ENCODE peak calls at places on chromosomes 1 and 21, in five cellular contexts. One of them, this sample, is unnamed.

GRCh38 chr1:29960156-29960755 is 723.9 kb downstream of the PTPRU start:
- DNase-seq in heart left ventricle: no peak
- DNase-seq in esophagus squamous epithelium: no peak
- DNase-seq in right lobe of liver: peak; percentile 40
- DNase-seq in adrenal gland: no peak
- DNase-seq in this sample: no peak

GRCh38 chr1:211328084-211328694 is 1.6 kb downstream of the TRAF5 start:
- DNase-seq in heart left ventricle: no peak
- DNase-seq in esophagus squamous epithelium: no peak
- DNase-seq in right lobe of liver: no peak
- DNase-seq in adrenal gland: no peak
- DNase-seq in this sample: no peak

GRCh38 chr1:118989878-118990378 is 1.8 kb upstream of the TBX15 start:
- DNase-seq in heart left ventricle: no peak
- DNase-seq in esophagus squamous epithelium: no peak
- DNase-seq in right lobe of liver: no peak
- DNase-seq in adrenal gland: no peak
- DNase-seq in this sample: no peak

GRCh38 chr1:33140153-33141149 is 41.4 kb downstream of the TRIM62 start:
- DNase-seq in heart left ventricle: no peak
- DNase-seq in esophagus squamous epithelium: no peak
- DNase-seq in right lobe of liver: no peak
- DNase-seq in adrenal gland: no peak
- DNase-seq in this sample: no peak

GRCh38 chr1:19414490-19414889 is 70.8 kb downstream of the CAPZB start:
- DNase-seq in heart left ventricle: no peak
- DNase-seq in esophagus squamous epithelium: no peak
- DNase-seq in right lobe of liver: no peak
- DNase-seq in adrenal gland: no peak
- DNase-seq in this sample: no peak

GRCh38 chr1:23168079-23168461 is 586 bp downstream of the LUZP1 start:
- DNase-seq in heart left ventricle: peak; percentile 57
- DNase-seq in esophagus squamous epithelium: no peak
- DNase-seq in right lobe of liver: peak; percentile 55
- DNase-seq in adrenal gland: peak; percentile 43
- DNase-seq in this sample: no peak

GRCh38 chr1:113929750-113930498 is 800 bp downstream of the HIPK1 start:
- DNase-seq in heart left ventricle: peak; percentile 46
- DNase-seq in esophagus squamous epithelium: no peak
- DNase-seq in right lobe of liver: peak; percentile 68
- DNase-seq in adrenal gland: peak; percentile 57
- DNase-seq in this sample: peak; percentile 42

GRCh38 chr1:228093050-228093906 is 9.8 kb downstream of the C1orf35 start:
- DNase-seq in heart left ventricle: no peak
- DNase-seq in esophagus squamous epithelium: no peak
- DNase-seq in right lobe of liver: no peak
- DNase-seq in adrenal gland: no peak
- DNase-seq in this sample: peak; percentile 63

GRCh38 chr1:33635336-33636012 is 163.0 kb downstream of the ZSCAN20 start:
- DNase-seq in heart left ventricle: no peak
- DNase-seq in esophagus squamous epithelium: no peak
- DNase-seq in right lobe of liver: no peak
- DNase-seq in adrenal gland: no peak
- DNase-seq in this sample: no peak

GRCh38 chr1:51705035-51705434 is 88.1 kb downstream of the OSBPL9 start:
- DNase-seq in heart left ventricle: no peak
- DNase-seq in esophagus squamous epithelium: no peak
- DNase-seq in right lobe of liver: no peak
- DNase-seq in adrenal gland: no peak
- DNase-seq in this sample: no peak

GRCh38 chr1:174022976-174023277 is 770 bp upstream of the RC3H1 start:
- DNase-seq in heart left ventricle: no peak
- DNase-seq in esophagus squamous epithelium: no peak
- DNase-seq in right lobe of liver: no peak
- DNase-seq in adrenal gland: no peak
- DNase-seq in this sample: no peak

GRCh38 chr1:41714613-41715389 is 203.9 kb downstream of the HIVEP3 start:
- DNase-seq in heart left ventricle: no peak
- DNase-seq in esophagus squamous epithelium: no peak
- DNase-seq in right lobe of liver: no peak
- DNase-seq in adrenal gland: no peak
- DNase-seq in this sample: no peak

GRCh38 chr1:101259744-101260148 is 22.9 kb downstream of the S1PR1 start:
- DNase-seq in heart left ventricle: no peak
- DNase-seq in esophagus squamous epithelium: no peak
- DNase-seq in right lobe of liver: no peak
- DNase-seq in adrenal gland: no peak
- DNase-seq in this sample: no peak

GRCh38 chr21:25487046-25487594 is 120.2 kb downstream of the MRPL39 start:
- DNase-seq in heart left ventricle: no peak
- DNase-seq in esophagus squamous epithelium: no peak
- DNase-seq in right lobe of liver: no peak
- DNase-seq in adrenal gland: no peak
- DNase-seq in this sample: no peak

GRCh38 chr1:52588027-52588426 is 14.1 kb upstream of the GPX7 start:
- DNase-seq in heart left ventricle: no peak
- DNase-seq in esophagus squamous epithelium: no peak
- DNase-seq in right lobe of liver: no peak
- DNase-seq in adrenal gland: no peak
- DNase-seq in this sample: no peak

GRCh38 chr1:14451217-14451616 is 147.3 kb upstream of the KAZN start:
- DNase-seq in heart left ventricle: no peak
- DNase-seq in esophagus squamous epithelium: no peak
- DNase-seq in right lobe of liver: no peak
- DNase-seq in adrenal gland: no peak
- DNase-seq in this sample: no peak

GRCh38 chr1:37474697-37475379 is 458 bp downstream of the ZC3H12A start:
- DNase-seq in heart left ventricle: no peak
- DNase-seq in esophagus squamous epithelium: no peak
- DNase-seq in right lobe of liver: no peak
- DNase-seq in adrenal gland: no peak
- DNase-seq in this sample: no peak

GRCh38 chr1:2962946-2963345 is 58.3 kb upstream of the ACTRT2 start:
- DNase-seq in heart left ventricle: peak; percentile 8
- DNase-seq in esophagus squamous epithelium: no peak
- DNase-seq in right lobe of liver: peak; percentile 27
- DNase-seq in adrenal gland: no peak
- DNase-seq in this sample: no peak

GRCh38 chr1:151841141-151841540 is 1.5 kb upstream of the C2CD4D start:
- DNase-seq in heart left ventricle: no peak
- DNase-seq in esophagus squamous epithelium: no peak
- DNase-seq in right lobe of liver: no peak
- DNase-seq in adrenal gland: no peak
- DNase-seq in this sample: no peak

GRCh38 chr21:40938078-40938477 is 91.1 kb upstream of the DSCAM start:
- DNase-seq in heart left ventricle: no peak
- DNase-seq in esophagus squamous epithelium: no peak
- DNase-seq in right lobe of liver: no peak
- DNase-seq in adrenal gland: no peak
- DNase-seq in this sample: no peak

GRCh38 chr1:159879977-159880376 is 17.5 kb upstream of the VSIG8 start:
- DNase-seq in heart left ventricle: no peak
- DNase-seq in esophagus squamous epithelium: no peak
- DNase-seq in right lobe of liver: no peak
- DNase-seq in adrenal gland: no peak
- DNase-seq in this sample: no peak

GRCh38 chr1:151710187-151710586 is 6.4 kb downstream of the CELF3 start:
- DNase-seq in heart left ventricle: peak; percentile 51
- DNase-seq in esophagus squamous epithelium: no peak
- DNase-seq in right lobe of liver: no peak
- DNase-seq in adrenal gland: peak; percentile 67
- DNase-seq in this sample: no peak

GRCh38 chr1:8204823-8205222 is 113.1 kb upstream of the SLC45A1 start:
- DNase-seq in heart left ventricle: no peak
- DNase-seq in esophagus squamous epithelium: no peak
- DNase-seq in right lobe of liver: no peak
- DNase-seq in adrenal gland: no peak
- DNase-seq in this sample: no peak

DNA sequence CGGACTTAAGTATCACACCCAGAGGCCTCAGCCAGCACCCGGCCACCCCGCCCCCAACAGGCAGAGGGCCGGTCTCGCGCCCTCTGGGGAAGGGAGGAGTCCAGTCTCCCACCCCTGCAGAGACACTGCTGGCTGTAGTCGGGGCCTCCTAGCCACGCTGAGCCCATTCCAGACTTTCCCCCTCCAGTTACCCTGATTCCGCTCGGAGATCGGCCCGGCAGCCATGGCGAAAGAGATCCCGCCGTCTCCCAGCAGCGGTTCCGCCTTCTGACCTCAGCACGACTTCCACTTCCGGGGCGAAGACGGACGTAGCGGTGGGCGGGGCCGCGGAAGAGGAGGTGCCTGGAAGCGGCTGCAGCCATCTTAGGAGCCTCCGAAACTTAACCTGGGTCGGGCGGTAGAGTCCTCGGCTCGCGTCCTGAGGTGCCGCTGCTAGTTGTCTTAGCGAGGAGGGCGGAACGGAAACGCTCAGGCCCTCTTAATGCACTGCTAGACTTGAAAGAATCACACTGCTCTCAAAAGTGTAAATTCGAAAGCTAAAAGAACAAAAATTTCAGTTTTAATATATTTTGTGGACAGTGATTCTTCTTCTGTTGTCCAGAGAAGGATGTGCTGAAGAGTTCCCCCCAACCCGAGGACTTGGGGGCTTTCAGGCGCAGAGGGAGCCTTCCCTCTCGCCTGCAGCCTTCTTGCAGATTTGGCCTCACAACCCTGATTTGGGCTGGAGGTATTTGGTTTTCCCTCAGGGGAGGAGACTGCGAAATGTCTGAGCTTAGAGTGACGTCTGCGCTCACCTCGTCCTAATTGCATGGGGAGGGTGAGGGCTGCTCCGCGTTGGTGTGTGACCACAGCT is at the start of gene SF3B4:
- DNase-seq in heart left ventricle: peak; percentile 97
- DNase-seq in esophagus squamous epithelium: peak; percentile 69
- DNase-seq in right lobe of liver: peak; percentile 97
- DNase-seq in adrenal gland: peak; percentile 94
- DNase-seq in this sample: peak; percentile 99
- TF ChIP-seq POLR2A in heart left ventricle: peak; percentile 96
- TF ChIP-seq POLR2A in esophagus squamous epithelium: peak; percentile 89
- TF ChIP-seq POLR2A in right lobe of liver: peak; percentile 95
- TF ChIP-seq POLR2A in adrenal gland: peak; percentile 95
- TF ChIP-seq POLR2A in this sample: peak; percentile 81

GRCh38 chr1:201206152-201206551 is 15.5 kb downstream of the IGFN1 start:
- DNase-seq in heart left ventricle: no peak
- DNase-seq in esophagus squamous epithelium: no peak
- DNase-seq in right lobe of liver: no peak
- DNase-seq in adrenal gland: no peak
- DNase-seq in this sample: no peak

GRCh38 chr1:201208236-201208635 is 17.6 kb downstream of the IGFN1 start:
- DNase-seq in heart left ventricle: no peak
- DNase-seq in esophagus squamous epithelium: no peak
- DNase-seq in right lobe of liver: no peak
- DNase-seq in adrenal gland: no peak
- DNase-seq in this sample: no peak

GRCh38 chr1:201212056-201212455 is 21.4 kb downstream of the IGFN1 start:
- DNase-seq in heart left ventricle: no peak
- DNase-seq in esophagus squamous epithelium: no peak
- DNase-seq in right lobe of liver: no peak
- DNase-seq in adrenal gland: no peak
- DNase-seq in this sample: peak; percentile 70

GRCh38 chr1:201205036-201205435 is 14.4 kb downstream of the IGFN1 start:
- DNase-seq in heart left ventricle: no peak
- DNase-seq in esophagus squamous epithelium: no peak
- DNase-seq in right lobe of liver: no peak
- DNase-seq in adrenal gland: no peak
- DNase-seq in this sample: no peak

DNA sequence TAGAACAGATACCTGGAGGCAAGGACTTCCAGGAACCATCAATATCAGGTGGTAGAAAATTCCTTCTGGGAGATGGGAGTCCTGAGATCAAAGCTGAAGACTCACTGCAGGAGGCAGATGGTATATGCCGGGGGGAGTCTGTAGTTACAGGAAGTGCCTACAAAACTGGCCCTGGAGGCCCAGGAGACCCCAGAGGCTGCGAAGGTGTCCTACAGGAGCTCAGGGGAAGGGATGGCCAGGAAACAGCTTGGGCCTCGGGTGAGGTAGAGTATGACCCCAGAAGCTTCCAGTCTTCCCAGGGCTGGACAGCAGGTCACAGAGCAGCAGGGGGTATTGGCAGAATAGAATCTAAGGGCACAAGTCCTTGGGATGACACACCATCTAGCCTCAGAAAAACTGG is 16.4 kb downstream of the IGFN1 start:
- DNase-seq in heart left ventricle: no peak
- DNase-seq in esophagus squamous epithelium: no peak
- DNase-seq in right lobe of liver: no peak
- DNase-seq in adrenal gland: no peak
- DNase-seq in this sample: no peak
- H3K4me3 ChIP-seq in heart left ventricle: no peak overlapping the region
- H3K4me3 ChIP-seq in esophagus squamous epithelium: no peak overlapping the region
- H3K4me3 ChIP-seq in right lobe of liver: no peak overlapping the region
- H3K4me3 ChIP-seq in adrenal gland: no peak overlapping the region
- H3K4me3 ChIP-seq in this sample: no peak overlapping the region

GRCh38 chr21:23952269-23952668 is 1655.0 kb downstream of the MRPL39 start:
- DNase-seq in heart left ventricle: no peak
- DNase-seq in esophagus squamous epithelium: no peak
- DNase-seq in right lobe of liver: no peak
- DNase-seq in adrenal gland: no peak
- DNase-seq in this sample: no peak

GRCh38 chr21:23949493-23949892 is 1657.8 kb downstream of the MRPL39 start:
- DNase-seq in heart left ventricle: no peak
- DNase-seq in esophagus squamous epithelium: no peak
- DNase-seq in right lobe of liver: no peak
- DNase-seq in adrenal gland: no peak
- DNase-seq in this sample: no peak

GRCh38 chr21:23955130-23955873 is 1652.0 kb downstream of the MRPL39 start:
- DNase-seq in heart left ventricle: no peak
- DNase-seq in esophagus squamous epithelium: no peak
- DNase-seq in right lobe of liver: no peak
- DNase-seq in adrenal gland: no peak
- DNase-seq in this sample: no peak

GRCh38 chr21:23951251-23951650 is 1656.0 kb downstream of the MRPL39 start:
- DNase-seq in heart left ventricle: no peak
- DNase-seq in esophagus squamous epithelium: no peak
- DNase-seq in right lobe of liver: no peak
- DNase-seq in adrenal gland: no peak
- DNase-seq in this sample: no peak

GRCh38 chr21:23950344-23950743 is 1656.9 kb downstream of the MRPL39 start:
- DNase-seq in heart left ventricle: no peak
- DNase-seq in esophagus squamous epithelium: no peak
- DNase-seq in right lobe of liver: no peak
- DNase-seq in adrenal gland: no peak
- DNase-seq in this sample: no peak
- TF ChIP-seq POLR2A in heart left ventricle: no peak
- TF ChIP-seq POLR2A in esophagus squamous epithelium: no peak
- TF ChIP-seq POLR2A in right lobe of liver: no peak
- TF ChIP-seq POLR2A in adrenal gland: no peak
- TF ChIP-seq POLR2A in this sample: no peak

DNA sequence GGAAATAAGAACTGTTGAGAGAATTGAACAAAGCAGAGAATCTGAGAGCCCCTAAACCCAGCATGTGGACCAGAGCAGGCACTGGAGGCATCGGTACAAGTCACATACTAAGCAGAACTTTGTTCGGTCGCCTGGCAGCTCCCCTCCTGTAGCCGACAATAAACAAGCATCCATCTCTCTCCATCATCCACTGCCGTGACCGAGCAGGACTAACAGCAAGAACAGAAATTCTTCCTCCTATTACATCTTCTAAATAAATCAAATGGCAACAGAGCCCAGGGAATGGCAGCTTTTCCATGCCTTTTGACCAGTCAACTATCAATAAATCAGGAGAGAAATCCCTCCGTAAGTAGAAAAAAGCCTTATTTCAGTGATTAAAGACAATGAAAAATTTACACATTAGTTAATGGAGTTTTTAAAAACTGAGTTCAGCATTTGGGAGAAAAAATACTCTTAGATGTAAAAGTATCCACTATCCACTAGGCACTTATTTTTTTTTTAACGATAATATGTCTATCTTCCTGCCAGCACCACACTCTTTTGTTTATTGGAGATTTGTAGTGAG is 36.5 kb downstream of the PTPN14 start:
- DNase-seq in heart left ventricle: no peak
- DNase-seq in esophagus squamous epithelium: no peak
- DNase-seq in right lobe of liver: no peak
- DNase-seq in adrenal gland: no peak
- DNase-seq in this sample: no peak
- H3K4me3 ChIP-seq in heart left ventricle: no peak overlapping the region
- H3K4me3 ChIP-seq in esophagus squamous epithelium: no peak overlapping the region
- H3K4me3 ChIP-seq in right lobe of liver: no peak overlapping the region
- H3K4me3 ChIP-seq in adrenal gland: no peak overlapping the region
- H3K4me3 ChIP-seq in this sample: no peak overlapping the region